ENCODE peak calls at places on chromosomes 4 and X, in nine cellular contexts. U is CD4-positive, alpha-beta memory T cell; V is activated CD4-positive, CD25-positive, alpha-beta regulatory T cell; F is T-helper 1 cell; K is activated CD8-positive, alpha-beta memory T cell treated with anti-CD3 and anti-CD28 coated beads for 1 hour; T is pancreas; J is upper lobe of right lung; M is ELF-1; G is ovary. H is an unnamed sample.

GRCh38 chr4:30754021-30754420 is 33.9 kb downstream of the PCDH7 start:
- DNase-seq in F (no peak), U (no peak), M (no peak), K (no peak), J (no peak), G (no peak), T (no peak), V (no peak), H (no peak)

GRCh38 chr4:165326831-165327210 is 648 bp upstream of the MSMO1 start:
- DNase-seq in V (no peak), M (peak), U (no peak), T (no peak), G (peak), J (no peak), F (no peak), K (no peak), H (peak)

GRCh38 chrX:33272986-33273385 is 61.6 kb upstream of the DMD start:
- DNase-seq in F (no peak), V (no peak), J (no peak), T (no peak), U (no peak), K (no peak), M (no peak), G (no peak), H (no peak)

GRCh38 chr4:56086073-56086521 is 137.4 kb downstream of the CEP135 start:
- DNase-seq in M (peak), J (no peak), K (no peak), U (no peak), G (no peak), V (no peak), T (no peak), F (no peak), H (no peak)

GRCh38 chr4:8439168-8439567 is 1.4 kb downstream of the ACOX3 start:
- DNase-seq in J (no peak), G (no peak), K (no peak), U (no peak), T (no peak), F (no peak), M (no peak), V (no peak), H (no peak)

GRCh38 chr4:127203561-127204260 is 429.0 kb upstream of the INTU start:
- DNase-seq in V (no peak), U (no peak), F (no peak), J (no peak), K (no peak), G (no peak), T (no peak), M (no peak), H (no peak)

GRCh38 chr4:15345134-15345533 is 82.7 kb upstream of the C1QTNF7 start:
- DNase-seq in F (no peak), M (peak), U (no peak), T (no peak), J (no peak), G (no peak), K (no peak), V (no peak), H (no peak)

GRCh38 chr4:138243369-138243768 is 1.2 kb upstream of the SLC7A11 start:
- DNase-seq in M (no peak), G (no peak), U (no peak), K (no peak), J (no peak), V (no peak), T (no peak), F (no peak), H (no peak)

GRCh38 chr4:98603683-98604573 is 54.5 kb downstream of the TSPAN5 start:
- DNase-seq in G (no peak), J (no peak), K (no peak), T (no peak), V (no peak), F (no peak), U (no peak), M (no peak), H (no peak)

GRCh38 chr4:119604266-119604665 is 24.3 kb downstream of the PDE5A start:
- DNase-seq in V (no peak), J (no peak), M (no peak), U (no peak), G (no peak), F (no peak), T (no peak), K (no peak), H (no peak)

GRCh38 chr4:159484861-159485260 is 382.0 kb downstream of the RAPGEF2 start:
- DNase-seq in K (no peak), T (no peak), G (no peak), J (no peak), M (no peak), V (no peak), F (no peak), U (no peak), H (no peak)

GRCh38 chr4:110619401-110620247 is 3.3 kb downstream of the PITX2 start:
- DNase-seq in M (peak), K (no peak), U (no peak), J (no peak), T (peak), V (no peak), F (no peak), G (no peak), H (no peak)

GRCh38 chr4:148787831-148788477 is 345.7 kb upstream of the NR3C2 start:
- DNase-seq in M (no peak), V (no peak), K (no peak), T (no peak), U (no peak), G (no peak), J (no peak), F (no peak), H (no peak)

GRCh38 chr4:8515316-8516060 is 64.7 kb upstream of the GPR78 start:
- DNase-seq in F (no peak), M (no peak), G (no peak), J (no peak), K (no peak), V (no peak), U (no peak), T (no peak), H (peak)

GRCh38 chrX:119549327-119550016 is 15.7 kb downstream of the STEEP1 start:
- DNase-seq in T (no peak), G (no peak), M (no peak), F (no peak), J (no peak), K (no peak), V (no peak), U (no peak), H (no peak)

GRCh38 chr4:75255261-75255660 is 258.9 kb downstream of the RCHY1 start:
- DNase-seq in T (no peak), U (no peak), V (no peak), F (no peak), K (no peak), J (no peak), G (no peak), M (no peak), H (no peak)

GRCh38 chr4:85257817-85258216 is 217.1 kb upstream of the ARHGAP24 start:
- DNase-seq in K (no peak), F (no peak), T (no peak), V (no peak), M (no peak), J (no peak), G (no peak), U (no peak), H (no peak)

GRCh38 chr4:3820016-3820805 is 54.0 kb downstream of the ADRA2C start:
- DNase-seq in M (no peak), T (peak), G (no peak), V (no peak), K (no peak), J (no peak), U (no peak), F (no peak), H (no peak)

GRCh38 chrX:150036181-150036580 is 97.9 kb upstream of the EOLA2 start:
- DNase-seq in J (no peak), U (no peak), F (no peak), M (no peak), G (no peak), T (no peak), V (no peak), K (no peak), H (peak)

GRCh38 chrX:50100188-50100587 is 100.6 kb downstream of the AKAP4 start:
- DNase-seq in G (no peak), T (no peak), U (no peak), J (no peak), M (peak), V (no peak), F (no peak), K (no peak), H (no peak)

GRCh38 chr4:89641367-89641687 is 195.6 kb downstream of the SNCA start:
- DNase-seq in T (no peak), K (no peak), V (no peak), J (no peak), F (no peak), U (no peak), G (no peak), M (no peak), H (no peak)

GRCh38 chrX:49300703-49301102 is 2.7 kb upstream of the GAGE10 start:
- DNase-seq in V (no peak), T (no peak), K (no peak), G (no peak), U (no peak), M (no peak), J (no peak), F (no peak), H (no peak)

GRCh38 chr4:153486281-153487151 is 20.4 kb downstream of the TMEM131L start:
- DNase-seq in T (no peak), U (no peak), J (no peak), G (no peak), K (no peak), V (no peak), F (no peak), M (peak), H (peak)

GRCh38 chrX:121641560-121641959 is 594.1 kb downstream of the GLUD2 start:
- DNase-seq in F (no peak), J (no peak), V (no peak), T (no peak), K (no peak), M (no peak), U (no peak), G (no peak), H (no peak)

GRCh38 chr4:74999714-75000309 is 66.9 kb downstream of the PARM1 start:
- DNase-seq in K (no peak), V (no peak), J (no peak), G (no peak), U (no peak), M (no peak), F (no peak), T (no peak), H (no peak)

GRCh38 chrX:78708171-78708570 is 39.3 kb upstream of the LPAR4 start:
- DNase-seq in U (no peak), F (no peak), T (no peak), G (no peak), M (peak), V (no peak), J (no peak), K (no peak), H (no peak)

GRCh38 chr4:102867278-102868152 is 1.3 kb upstream of the CISD2 start:
- DNase-seq in U (no peak), V (no peak), G (no peak), F (no peak), K (no peak), T (no peak), J (no peak), M (no peak), H (no peak)

GRCh38 chrX:17521871-17522693 is 147.1 kb downstream of the NHS start:
- DNase-seq in T (no peak), J (no peak), G (peak), K (no peak), F (no peak), V (no peak), M (peak), U (no peak), H (peak)

GRCh38 chr4:165971941-165972340 is 98.9 kb downstream of the TLL1 start:
- DNase-seq in K (no peak), M (no peak), V (no peak), G (no peak), U (no peak), T (no peak), F (no peak), J (no peak), H (no peak)

GRCh38 chr4:184385705-184386141 is 88.6 kb downstream of the IRF2 start:
- DNase-seq in T (no peak), M (no peak), U (no peak), G (no peak), J (no peak), K (no peak), V (no peak), F (no peak), H (no peak)

GRCh38 chr4:26088433-26088928 is 174.5 kb downstream of the SMIM20 start:
- DNase-seq in T (no peak), G (no peak), M (no peak), F (no peak), V (no peak), J (no peak), U (no peak), K (no peak), H (no peak)

GRCh38 chr4:44629280-44629866 is 22.1 kb downstream of the YIPF7 start:
- DNase-seq in F (peak), M (peak), V (peak), T (no peak), G (no peak), J (no peak), U (peak), K (peak), H (no peak)

GRCh38 chr4:75675004-75675531 is 1.9 kb upstream of the G3BP2 start:
- DNase-seq in G (no peak), M (peak), J (no peak), F (no peak), V (no peak), U (no peak), T (no peak), K (no peak), H (no peak)